ENCODE peak calls at places on chromosomes 11 and 22, in four cellular contexts. One of them, this sample, is unnamed. For H3K4me1, the result is how much of the 10 kb centered on the place peaks cover.

GRCh38 chr11:133988686-133989410 is 32.1 kb upstream of the IGSF9B start:
- DNase-seq in HepG2: no peak
- DNase-seq in endothelial cell of umbilical vein: no peak
- DNase-seq in DND-41: no peak
- DNase-seq in this sample: no peak

GRCh38 chr22:49055406-49055805 is 772.3 kb downstream of the BRD1 start:
- DNase-seq in HepG2: no peak
- DNase-seq in endothelial cell of umbilical vein: no peak
- DNase-seq in DND-41: no peak
- DNase-seq in this sample: no peak

GRCh38 chr22:25777870-25778269 is 35.9 kb downstream of the MYO18B start:
- DNase-seq in HepG2: peak
- DNase-seq in endothelial cell of umbilical vein: peak
- DNase-seq in DND-41: peak
- DNase-seq in this sample: peak

GRCh38 chr22:30879398-30879797 is 89.2 kb downstream of the MORC2 start:
- DNase-seq in HepG2: no peak
- DNase-seq in endothelial cell of umbilical vein: no peak
- DNase-seq in DND-41: no peak
- DNase-seq in this sample: peak

GRCh38 chr22:39135092-39135896 is 17.2 kb downstream of the CBX7 start:
- DNase-seq in HepG2: peak
- DNase-seq in endothelial cell of umbilical vein: peak
- DNase-seq in DND-41: peak
- DNase-seq in this sample: peak

GRCh38 chr11:27870985-27871485 is 170.8 kb upstream of the BDNF start:
- DNase-seq in HepG2: no peak
- DNase-seq in endothelial cell of umbilical vein: no peak
- DNase-seq in DND-41: no peak
- DNase-seq in this sample: no peak

GRCh38 chr11:110778351-110778750 is 66.1 kb upstream of the ARHGAP20 start:
- DNase-seq in HepG2: no peak
- DNase-seq in endothelial cell of umbilical vein: peak
- DNase-seq in DND-41: no peak
- DNase-seq in this sample: no peak

GRCh38 chr11:64357904-64358535 is 942 bp upstream of the RPS6KA4 start:
- DNase-seq in HepG2: peak
- DNase-seq in endothelial cell of umbilical vein: no peak
- DNase-seq in DND-41: no peak
- DNase-seq in this sample: peak

GRCh38 chr22:45336971-45337431 is 27.3 kb downstream of the FAM118A start:
- DNase-seq in HepG2: no peak
- DNase-seq in endothelial cell of umbilical vein: peak
- DNase-seq in DND-41: no peak
- DNase-seq in this sample: no peak

GRCh38 chr22:29702025-29702930 is 17.5 kb upstream of the CABP7 start:
- DNase-seq in HepG2: no peak
- DNase-seq in endothelial cell of umbilical vein: no peak
- DNase-seq in DND-41: no peak
- DNase-seq in this sample: no peak

GRCh38 chr22:49664891-49665290 is 162.8 kb downstream of the BRD1 start:
- DNase-seq in HepG2: no peak
- DNase-seq in endothelial cell of umbilical vein: peak
- DNase-seq in DND-41: no peak
- DNase-seq in this sample: no peak

GRCh38 chr11:6629892-6630631 is 10.8 kb upstream of the TPP1 start:
- DNase-seq in HepG2: no peak
- DNase-seq in endothelial cell of umbilical vein: no peak
- DNase-seq in DND-41: no peak
- DNase-seq in this sample: no peak

GRCh38 chr22:34116126-34116525 is 195.8 kb upstream of the LARGE1 start:
- DNase-seq in HepG2: no peak
- DNase-seq in endothelial cell of umbilical vein: no peak
- DNase-seq in DND-41: no peak
- DNase-seq in this sample: no peak

DNA sequence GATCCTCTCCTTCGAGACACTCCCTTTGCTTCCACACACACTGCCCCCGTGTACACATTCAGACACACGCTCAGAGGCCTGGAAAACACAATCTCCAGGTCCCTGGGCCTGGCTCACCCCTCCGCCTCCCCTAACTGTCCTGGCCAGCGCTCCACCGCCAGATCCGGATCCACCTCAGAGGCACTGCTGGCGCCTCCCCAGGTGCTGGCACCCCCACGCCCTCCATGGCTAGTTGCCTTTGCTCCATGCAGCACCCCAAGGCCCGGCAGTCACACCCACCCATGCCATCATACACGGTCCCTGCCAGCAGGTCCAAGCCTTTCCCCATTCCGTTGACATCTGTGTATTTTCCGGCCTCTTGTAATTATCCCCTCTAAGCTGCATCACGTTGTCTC is 11.1 kb downstream of the SPTBN2 start:
- DNase-seq in HepG2: no peak
- DNase-seq in endothelial cell of umbilical vein: no peak
- DNase-seq in DND-41: no peak
- DNase-seq in this sample: no peak
- H3K4me3 ChIP-seq in HepG2: peak
- H3K4me3 ChIP-seq in endothelial cell of umbilical vein: no peak
- H3K4me3 ChIP-seq in DND-41: no peak
- H3K4me3 ChIP-seq in this sample: no peak

GRCh38 chr11:67371199-67371548 is 2.2 kb downstream of the CLCF1 start:
- DNase-seq in HepG2: no peak
- DNase-seq in endothelial cell of umbilical vein: no peak
- DNase-seq in DND-41: no peak
- DNase-seq in this sample: no peak
- H3K4me1 ChIP-seq in HepG2: under half
- H3K4me1 ChIP-seq in endothelial cell of umbilical vein: under half
- H3K4me1 ChIP-seq in DND-41: under half
- H3K4me1 ChIP-seq in this sample: half or more

DNA sequence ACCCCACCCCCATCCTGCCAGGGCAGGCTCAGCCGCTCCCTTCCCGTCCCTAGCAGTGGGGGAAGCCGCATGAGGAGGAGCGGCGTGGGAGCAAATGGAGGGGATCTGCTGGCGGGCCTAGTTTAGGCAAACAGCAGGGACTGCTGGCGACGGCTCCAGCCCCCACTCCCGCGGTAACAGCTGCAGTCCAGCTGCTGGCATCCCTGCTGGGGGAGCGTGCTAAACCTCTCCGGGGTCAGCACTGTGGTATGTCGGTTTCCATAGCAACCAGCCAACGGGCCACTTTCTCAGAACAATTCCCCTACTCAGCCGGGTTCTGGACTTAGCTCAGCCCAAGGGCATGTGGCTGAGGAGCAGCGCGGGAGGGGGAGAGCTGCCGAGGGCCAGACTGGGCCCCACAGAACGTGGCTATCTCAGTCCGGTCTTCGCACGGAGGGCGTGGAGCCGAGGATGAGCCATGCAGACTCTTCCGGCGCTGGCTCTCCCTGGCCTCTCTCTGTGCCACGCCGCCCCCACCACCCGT is 98.8 kb downstream of the PKNOX2 start:
- DNase-seq in HepG2: peak
- DNase-seq in endothelial cell of umbilical vein: peak
- DNase-seq in DND-41: no peak
- DNase-seq in this sample: no peak
- H2AFZ ChIP-seq in HepG2: no peak
- H2AFZ ChIP-seq in endothelial cell of umbilical vein: no peak
- H2AFZ ChIP-seq in DND-41: no peak
- H2AFZ ChIP-seq in this sample: no peak

GRCh38 chr11:67606150-67606476 is 623 bp upstream of the NDUFV1 start:
- DNase-seq in HepG2: no peak
- DNase-seq in endothelial cell of umbilical vein: no peak
- DNase-seq in DND-41: no peak
- DNase-seq in this sample: no peak

GRCh38 chr11:67606477-67607295 is at the start of gene NDUFV1:
- DNase-seq in HepG2: peak
- DNase-seq in endothelial cell of umbilical vein: peak
- DNase-seq in DND-41: peak
- DNase-seq in this sample: peak

GRCh38 chr11:67604815-67605214 is 1.9 kb upstream of the NDUFV1 start:
- DNase-seq in HepG2: no peak
- DNase-seq in endothelial cell of umbilical vein: no peak
- DNase-seq in DND-41: no peak
- DNase-seq in this sample: no peak

GRCh38 chr11:67607507-67607906 is 771 bp downstream of the NDUFV1 start:
- DNase-seq in HepG2: no peak
- DNase-seq in endothelial cell of umbilical vein: no peak
- DNase-seq in DND-41: no peak
- DNase-seq in this sample: no peak

GRCh38 chr11:67605231-67606011 is 1.3 kb upstream of the NDUFV1 start:
- DNase-seq in HepG2: no peak
- DNase-seq in endothelial cell of umbilical vein: no peak
- DNase-seq in DND-41: no peak
- DNase-seq in this sample: no peak
- H3K4me3 ChIP-seq in HepG2: peak
- H3K4me3 ChIP-seq in endothelial cell of umbilical vein: no peak
- H3K4me3 ChIP-seq in DND-41: no peak
- H3K4me3 ChIP-seq in this sample: no peak

DNA sequence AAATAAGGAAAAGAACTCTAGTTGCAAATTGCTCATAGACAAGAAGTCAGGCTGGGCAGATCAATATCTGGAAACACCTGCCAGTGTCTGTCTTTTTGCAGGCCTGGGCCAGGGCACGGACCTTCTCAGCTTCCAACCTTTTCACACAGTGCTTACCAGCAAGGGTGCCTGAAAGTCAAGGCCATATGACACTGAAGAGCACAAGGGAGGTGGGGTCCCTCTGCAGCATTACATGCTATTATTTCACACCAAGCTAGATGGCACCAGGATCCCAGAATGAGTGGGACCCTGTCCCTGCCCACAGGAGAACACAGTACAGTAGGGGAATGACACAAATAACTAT is 5.9 kb upstream of the PEX26 start:
- DNase-seq in HepG2: no peak
- DNase-seq in endothelial cell of umbilical vein: no peak
- DNase-seq in DND-41: no peak
- DNase-seq in this sample: no peak
- H3K4me1 ChIP-seq in HepG2: half or more
- H3K4me1 ChIP-seq in endothelial cell of umbilical vein: under half
- H3K4me1 ChIP-seq in DND-41: under half
- H3K4me1 ChIP-seq in this sample: half or more

DNA sequence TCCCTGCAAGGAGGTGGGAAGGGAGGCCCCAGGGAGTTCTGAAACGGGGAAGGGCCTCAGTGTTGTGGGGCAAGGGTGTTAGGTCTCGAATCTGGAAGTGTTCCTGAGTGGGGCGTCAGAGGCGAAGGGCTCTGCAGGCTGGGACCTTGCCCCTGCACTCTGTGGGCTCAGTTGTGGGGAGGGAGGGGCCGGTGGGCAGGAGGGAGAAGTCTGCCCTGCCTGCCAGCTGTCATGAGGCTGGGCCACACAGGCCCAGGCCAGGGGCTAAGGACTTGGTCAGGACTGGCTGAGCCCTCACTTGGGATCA is at the start of gene CRACR2B:
- DNase-seq in HepG2: no peak
- DNase-seq in endothelial cell of umbilical vein: no peak
- DNase-seq in DND-41: no peak
- DNase-seq in this sample: no peak
- H2AFZ ChIP-seq in HepG2: no peak
- H2AFZ ChIP-seq in endothelial cell of umbilical vein: peak
- H2AFZ ChIP-seq in DND-41: no peak
- H2AFZ ChIP-seq in this sample: peak